ENCODE peak calls at places on chromosomes 3 and 15, in ten cellular contexts. D, L, O, W, C, M, T, J, B and I are unnamed samples.

GRCh38 chr15:57427367-57427821 is 51.1 kb downstream of the CGNL1 start:
- DNase-seq in L (peak), J (peak), W (peak), D (no peak), T (no peak), B (no peak), O (no peak), M (no peak), C (no peak), I (no peak)

GRCh38 chr3:58034738-58035511 is 26.7 kb downstream of the FLNB start:
- DNase-seq in D (no peak), C (no peak), W (no peak), T (no peak), O (no peak), M (no peak), J (no peak), B (no peak), L (peak), I (peak)

GRCh38 chr15:101514318-101514717 is 24.8 kb upstream of the PCSK6 start:
- DNase-seq in M (no peak), O (no peak), J (no peak), W (no peak), D (no peak), T (no peak), C (no peak), B (no peak), L (no peak), I (no peak)

GRCh38 chr3:54968546-54969172 is 40.8 kb upstream of the LRTM1 start:
- DNase-seq in O (no peak), M (no peak), L (peak), D (no peak), C (no peak), J (no peak), T (no peak), B (no peak), W (no peak), I (no peak)

GRCh38 chr3:141402476-141403171 is 34.3 kb downstream of the ZBTB38 start:
- DNase-seq in B (peak), L (peak), O (no peak), D (peak), J (peak), M (peak), C (peak), T (no peak), W (peak), I (no peak)

GRCh38 chr15:62786123-62786825 is 256.3 kb upstream of the TPM1 start:
- DNase-seq in J (no peak), L (no peak), B (no peak), M (no peak), C (no peak), D (no peak), O (no peak), W (no peak), T (no peak), I (no peak)

GRCh38 chr3:186298876-186299275 is 63.2 kb downstream of the DGKG start:
- DNase-seq in B (no peak), J (no peak), W (no peak), D (no peak), M (no peak), O (no peak), C (no peak), T (no peak), L (no peak), I (no peak)

GRCh38 chr3:165954171-165954570 is 116.9 kb upstream of the BCHE start:
- DNase-seq in T (no peak), D (no peak), C (no peak), W (no peak), J (no peak), M (no peak), L (no peak), B (no peak), O (no peak), I (no peak)

GRCh38 chr3:27617552-27617951 is 104.6 kb downstream of the EOMES start:
- DNase-seq in C (no peak), B (no peak), W (no peak), L (no peak), M (no peak), T (no peak), D (no peak), O (no peak), J (no peak), I (no peak)

GRCh38 chr15:75349851-75350588 is 3.2 kb downstream of the NEIL1 start:
- DNase-seq in D (peak), M (no peak), B (no peak), J (peak), C (no peak), W (no peak), O (peak), T (no peak), L (no peak), I (peak)

GRCh38 chr3:188170461-188171459 is 16.8 kb downstream of the LPP start:
- DNase-seq in T (peak), C (no peak), M (no peak), D (peak), O (no peak), W (peak), J (no peak), B (no peak), L (no peak), I (no peak)

GRCh38 chr3:10397879-10398278 is 77.0 kb upstream of the SEC13 start:
- DNase-seq in D (no peak), M (no peak), O (no peak), W (no peak), C (no peak), J (no peak), L (no peak), T (no peak), B (no peak), I (no peak)

GRCh38 chr3:113212155-113212844 is 943 bp downstream of the BOC start:
- DNase-seq in T (no peak), C (no peak), W (peak), M (peak), B (no peak), L (peak), J (peak), D (no peak), O (no peak), I (no peak)

GRCh38 chr15:59315914-59316428 is 56.7 kb downstream of the MYO1E start:
- DNase-seq in J (no peak), L (no peak), T (no peak), W (no peak), C (no peak), M (peak), D (no peak), B (peak), O (no peak), I (no peak)